ENCODE peak calls at places on chromosomes 16 and 17, in ten cellular contexts. R, T, Z, C, M, G, Q, U, L and A are unnamed samples.

GRCh38 chr17:1360975-1361374 is 39.0 kb downstream of the YWHAE start:
- DNase-seq in Q (no peak), Z (no peak), G (no peak), R (no peak), L (no peak), C (no peak), T (no peak), M (no peak), U (no peak), A (no peak)

GRCh38 chr16:77993111-77993571 is 29.2 kb upstream of the CLEC3A start:
- DNase-seq in R (no peak), U (no peak), C (peak), M (no peak), T (no peak), L (no peak), G (no peak), Q (peak), Z (no peak), A (no peak)

GRCh38 chr16:73031155-73031866 is 16.6 kb downstream of the ZFHX3 start:
- DNase-seq in T (no peak), U (peak), R (no peak), M (no peak), Z (no peak), Q (no peak), L (peak), G (peak), C (no peak), A (no peak)

GRCh38 chr17:17125136-17126084 is 80.7 kb downstream of the PLD6 start:
- DNase-seq in U (no peak), L (no peak), Q (no peak), M (no peak), Z (no peak), R (no peak), C (no peak), G (no peak), T (no peak), A (no peak)

GRCh38 chr17:65660947-65661346 is 99.5 kb upstream of the AXIN2 start:
- DNase-seq in Z (no peak), C (peak), M (no peak), Q (no peak), L (peak), G (peak), T (no peak), R (no peak), U (no peak), A (no peak)

GRCh38 chr16:85211247-85211910 is 99.1 kb upstream of the CIBAR2 start:
- DNase-seq in Z (no peak), R (no peak), U (no peak), M (no peak), G (peak), T (no peak), L (peak), C (peak), Q (no peak), A (no peak)

GRCh38 chr16:24075929-24076716 is 180.0 kb upstream of the CACNG3 start:
- DNase-seq in L (no peak), Z (no peak), Q (peak), M (no peak), T (no peak), C (peak), U (no peak), G (peak), R (peak), A (peak)

GRCh38 chr16:70162041-70162451 is 11.5 kb upstream of the CLEC18C start:
- DNase-seq in L (peak), M (no peak), R (peak), G (peak), Q (no peak), Z (no peak), C (peak), U (no peak), T (no peak), A (no peak)

GRCh38 chr16:27318399-27319256 is 4.9 kb downstream of the IL4R start:
- DNase-seq in C (no peak), U (peak), L (no peak), R (no peak), Q (no peak), Z (no peak), T (peak), G (no peak), M (no peak), A (peak)

GRCh38 chr17:56185905-56186783 is 32.9 kb downstream of the ANKFN1 start:
- DNase-seq in M (no peak), C (peak), Q (no peak), Z (peak), T (no peak), L (peak), G (peak), U (no peak), R (no peak), A (no peak)

GRCh38 chr16:17106243-17106791 is 364.4 kb downstream of the XYLT1 start:
- DNase-seq in T (no peak), R (no peak), U (no peak), G (no peak), Q (peak), Z (no peak), L (no peak), C (no peak), M (no peak), A (no peak)

GRCh38 chr17:18043491-18043890 is 4.3 kb downstream of the GID4 start:
- DNase-seq in R (no peak), U (no peak), C (no peak), T (no peak), M (no peak), Q (no peak), G (peak), L (peak), Z (no peak), A (no peak)

GRCh38 chr17:81802048-81802758 is 1.7 kb upstream of the GCGR start:
- DNase-seq in G (no peak), T (no peak), Z (no peak), M (peak), L (no peak), R (no peak), C (no peak), U (no peak), Q (no peak), A (no peak)

GRCh38 chr16:62625291-62625690 is 589.1 kb upstream of the CDH8 start:
- DNase-seq in U (no peak), L (no peak), R (no peak), G (no peak), T (no peak), M (no peak), Z (no peak), Q (no peak), C (no peak), A (no peak)

GRCh38 chr16:22861585-22861984 is 47.6 kb downstream of the HS3ST2 start:
- DNase-seq in M (no peak), C (no peak), Z (no peak), G (no peak), L (no peak), U (no peak), T (no peak), Q (no peak), R (no peak), A (no peak)

GRCh38 chr16:81164481-81164880 is 68.3 kb upstream of the GCSH start:
- DNase-seq in M (no peak), Q (no peak), R (no peak), T (no peak), U (no peak), L (no peak), C (no peak), G (no peak), Z (no peak), A (no peak)

GRCh38 chr17:41919840-41920579 is 1.3 kb upstream of the ACLY start:
- DNase-seq in L (peak), M (no peak), T (no peak), Q (no peak), R (no peak), U (no peak), C (peak), G (no peak), Z (peak), A (no peak)

GRCh38 chr16:30068333-30068732 is 2.8 kb downstream of the ALDOA start:
- DNase-seq in R (no peak), M (no peak), T (no peak), Z (no peak), U (no peak), L (no peak), G (no peak), Q (no peak), C (no peak), A (no peak)

GRCh38 chr17:39607057-39607850 is 466 bp downstream of the NEUROD2 start:
- DNase-seq in U (no peak), M (no peak), C (no peak), Q (no peak), T (no peak), R (no peak), L (no peak), Z (no peak), G (no peak), A (no peak)

GRCh38 chr16:27154573-27155521 is 48.5 kb upstream of the KDM8 start:
- DNase-seq in T (peak), L (no peak), M (peak), G (peak), Z (no peak), C (peak), Q (peak), R (peak), U (peak), A (peak)

GRCh38 chr16:29821663-29822115 is 1.4 kb downstream of the MVP start:
- DNase-seq in C (peak), U (no peak), M (no peak), T (no peak), Z (peak), R (no peak), L (peak), Q (peak), G (peak), A (no peak)

GRCh38 chr17:40612510-40613244 is 34.9 kb downstream of the SMARCE1 start:
- DNase-seq in U (no peak), L (no peak), C (no peak), G (no peak), T (peak), R (peak), M (no peak), Q (no peak), Z (no peak), A (no peak)

GRCh38 chr17:72997559-72997958 is 94.9 kb downstream of the SLC39A11 start:
- DNase-seq in R (no peak), U (no peak), Q (no peak), M (no peak), Z (no peak), L (peak), G (peak), C (peak), T (no peak), A (no peak)

GRCh38 chr17:55285340-55286301 is 20.9 kb downstream of the HLF start:
- DNase-seq in R (no peak), L (peak), Z (no peak), G (no peak), M (no peak), C (no peak), U (peak), Q (no peak), T (no peak), A (no peak)

GRCh38 chr17:80967404-80967872 is 24.2 kb upstream of the CHMP6 start:
- DNase-seq in C (no peak), L (no peak), Q (no peak), U (peak), T (no peak), M (no peak), R (no peak), G (no peak), Z (no peak), A (no peak)

GRCh38 chr17:19766421-19767270 is 18.5 kb upstream of the ALDH3A1 start:
- DNase-seq in T (peak), U (peak), G (peak), M (peak), R (peak), Z (peak), Q (peak), L (peak), C (peak), A (peak)

GRCh38 chr17:33284022-33284421 is 9.1 kb downstream of the ASIC2 start:
- DNase-seq in T (no peak), R (no peak), M (no peak), Z (no peak), Q (no peak), L (peak), C (peak), G (peak), U (no peak), A (no peak)

GRCh38 chr17:75872434-75873351 is 5.7 kb downstream of the TRIM47 start:
- DNase-seq in U (peak), L (peak), Q (peak), T (no peak), R (peak), G (peak), Z (peak), M (no peak), C (peak), A (no peak)

GRCh38 chr17:75473246-75473645 is 16.8 kb downstream of the TMEM94 start:
- DNase-seq in R (peak), M (no peak), Q (no peak), G (no peak), T (no peak), U (no peak), C (no peak), L (no peak), Z (no peak), A (no peak)

GRCh38 chr16:79264237-79265104 is 336.1 kb downstream of the MAF start:
- DNase-seq in L (no peak), R (no peak), G (no peak), Q (no peak), C (no peak), M (no peak), U (no peak), T (no peak), Z (no peak), A (no peak)

GRCh38 chr17:65850486-65850885 is 289.0 kb upstream of the AXIN2 start:
- DNase-seq in Z (no peak), R (no peak), U (no peak), M (no peak), T (no peak), C (peak), G (peak), Q (no peak), L (no peak), A (peak)

GRCh38 chr16:82990155-82990554 is 363.4 kb downstream of the CDH13 start:
- DNase-seq in R (no peak), L (peak), Q (no peak), C (peak), M (no peak), T (no peak), U (no peak), G (peak), Z (no peak), A (no peak)

GRCh38 chr17:4559139-4559791 is 1.1 kb downstream of the GGT6 start:
- DNase-seq in Q (no peak), R (no peak), M (no peak), T (no peak), U (no peak), Z (no peak), G (no peak), L (no peak), C (no peak), A (no peak)

GRCh38 chr17:58352843-58353719 is 1.1 kb upstream of the SUPT4H1 start:
- DNase-seq in U (peak), Q (peak), Z (no peak), G (peak), R (no peak), C (peak), L (peak), T (peak), M (no peak), A (no peak)

GRCh38 chr17:82754297-82755208 is 2.7 kb downstream of the TBCD start:
- DNase-seq in R (peak), T (no peak), U (no peak), Q (peak), M (no peak), L (no peak), Z (peak), C (no peak), G (no peak), A (no peak)

GRCh38 chr17:66002807-66003206 is 189.1 kb downstream of the CEP112 start:
- DNase-seq in Z (no peak), R (no peak), M (no peak), U (no peak), T (no peak), L (no peak), Q (no peak), G (no peak), C (no peak), A (no peak)

GRCh38 chr16:4415538-4416199 is 727 bp downstream of the CORO7 start:
- DNase-seq in R (no peak), G (peak), Q (peak), C (no peak), U (peak), Z (peak), L (no peak), M (no peak), T (peak), A (no peak)

GRCh38 chr16:56102159-56102798 is 89.0 kb upstream of the GNAO1 start:
- DNase-seq in T (no peak), C (no peak), Z (no peak), L (no peak), R (peak), Q (peak), M (peak), U (no peak), G (peak), A (no peak)